ENCODE peak calls at places on chromosomes 4 and X, in four cellular contexts. P is HFFc6; F is activated effector memory CD4-positive, alpha-beta T cell treated with Interleukin-2 at 50 U/mL for 16 hours; U is tibial artery. W is an unnamed sample.
A peak's percentile ranks its signal among the peaks of the same experiment; 100 is the strongest.

GRCh38 chrX:44946771-44947170 is 73.8 kb downstream of the KDM6A start:
- DNase-seq in U (no peak), F (no peak), P (no peak), W (no peak)

GRCh38 chr4:146445198-146446150 is 76.3 kb downstream of the SLC10A7 start:
- DNase-seq in U (no peak), F (no peak), P (no peak), W (no peak)

GRCh38 chr4:77773101-77773500 is 46.1 kb downstream of the CNOT6L start:
- DNase-seq in F (no peak), U (no peak), P (no peak), W (no peak)

GRCh38 chr4:85368240-85368639 is 106.7 kb upstream of the ARHGAP24 start:
- DNase-seq in U (no peak), F (no peak), P (no peak), W (no peak)

GRCh38 chr4:4356106-4357041 is 30.5 kb upstream of the NSG1 start:
- DNase-seq in U (no peak), F (no peak), P (no peak), W (no peak)

GRCh38 chr4:77014256-77014655 is 61.5 kb downstream of the CCNI start:
- DNase-seq in P (no peak), F (no peak), U (no peak), W (no peak)

GRCh38 chr4:109406337-109406931 is 27.2 kb upstream of the SEC24B start:
- DNase-seq in P (peak; percentile 51), U (no peak), F (no peak), W (peak; percentile 26)

GRCh38 chrX:112654871-112655270 is 24.9 kb downstream of the LHFPL1 start:
- DNase-seq in U (no peak), P (no peak), F (no peak), W (no peak)

GRCh38 chr4:182752158-182752910 is 164.9 kb downstream of the DCTD start:
- DNase-seq in U (no peak), P (peak; percentile 89), F (no peak), W (no peak)

GRCh38 chrX:104482757-104483156 is 83.2 kb upstream of the IL1RAPL2 start:
- DNase-seq in U (no peak), P (no peak), F (no peak), W (no peak)

GRCh38 chr4:110508827-110509446 is 33.0 kb downstream of the ENPEP start:
- DNase-seq in U (no peak), P (peak; percentile 50), F (no peak), W (no peak)

GRCh38 chr4:132001542-132001941 is 1147.6 kb upstream of the PCDH10 start:
- DNase-seq in U (no peak), P (peak; percentile 83), F (no peak), W (peak; percentile 6)

GRCh38 chr4:67980512-67980911 is 17.2 kb upstream of the TMPRSS11A start:
- DNase-seq in U (no peak), P (no peak), F (no peak), W (no peak)

GRCh38 chrX:108090474-108091265 is 672 bp downstream of the PSMD10 start:
- DNase-seq in P (peak; percentile 61), U (no peak), F (no peak), W (no peak)

GRCh38 chr4:20493761-20494353 is 206.4 kb upstream of the PACRGL start:
- DNase-seq in P (peak; percentile 75), U (no peak), F (no peak), W (no peak)

GRCh38 chrX:104156630-104157529 is at the start of gene SLC25A53:
- DNase-seq in U (peak; percentile 68), P (peak; percentile 71), F (peak; percentile 69), W (no peak)

GRCh38 chr4:91025240-91026173 is 898.3 kb downstream of the CCSER1 start:
- DNase-seq in P (no peak), F (no peak), U (no peak), W (no peak)

GRCh38 chrX:84133023-84133422 is 55.0 kb downstream of the RPS6KA6 start:
- DNase-seq in P (no peak), U (no peak), F (no peak), W (no peak)

GRCh38 chr4:7727727-7728126 is 211.9 kb downstream of the AFAP1 start:
- DNase-seq in U (no peak), P (peak; percentile 12), F (no peak), W (no peak)

GRCh38 chr4:6608758-6609414 is 31.6 kb upstream of the MRFAP1 start:
- DNase-seq in P (no peak), U (no peak), F (no peak), W (no peak)

GRCh38 chrX:29965634-29966033 is 249.7 kb upstream of the MAGEB2 start:
- DNase-seq in U (no peak), F (no peak), P (no peak), W (no peak)

GRCh38 chrX:154712781-154713391 is 38.0 kb downstream of the GAB3 start:
- DNase-seq in P (peak; percentile 66), F (peak; percentile 13), U (no peak), W (no peak)

GRCh38 chr4:124079174-124079780 is 633.3 kb downstream of the ANKRD50 start:
- DNase-seq in P (peak; percentile 15), U (no peak), F (no peak), W (no peak)

GRCh38 chr4:80173387-80173786 is 23.9 kb upstream of the PRDM8 start:
- DNase-seq in P (peak; percentile 85), U (no peak), F (no peak), W (peak; percentile 61)

GRCh38 chr4:94126669-94127068 is 81.0 kb upstream of the SMARCAD1 start:
- DNase-seq in U (no peak), F (no peak), P (no peak), W (no peak)

GRCh38 chrX:12999422-12999821 is 24.5 kb downstream of the TMSB4X start:
- DNase-seq in U (no peak), F (no peak), P (no peak), W (no peak)

GRCh38 chr4:8439168-8439567 is 1.4 kb downstream of the ACOX3 start:
- DNase-seq in U (no peak), F (no peak), P (no peak), W (no peak)

GRCh38 chr4:182704903-182705302 is 212.3 kb downstream of the DCTD start:
- DNase-seq in F (no peak), P (no peak), U (no peak), W (no peak)

GRCh38 chrX:3268804-3269203 is 77.6 kb downstream of the MXRA5 start:
- DNase-seq in U (no peak), F (no peak), P (peak; percentile 81), W (no peak)

GRCh38 chrX:53186363-53186762 is 38.6 kb downstream of the KDM5C start:
- DNase-seq in U (no peak), P (peak; percentile 55), F (no peak), W (peak; percentile 52)

GRCh38 chrX:109485470-109486340 is 3.8 kb upstream of the GUCY2F start:
- DNase-seq in U (peak; percentile 57), P (peak; percentile 48), F (peak; percentile 17), W (no peak)

GRCh38 chr4:925171-925570 is 6.9 kb downstream of the GAK start:
- DNase-seq in U (no peak), P (no peak), F (no peak), W (no peak)

W was measured in epithelial cell of proximal tubule.